ENCODE peak calls at places on chromosomes 3 and 15, in ten cellular contexts. L is NT2/D1; T is effector CD4-positive, alpha-beta T cell; U is activated CD8-positive, alpha-beta T cell treated with anti-CD3 and anti-CD28 coated beads for 36 hours; O is colonic mucosa; A is frontal cortex; P is T-helper 1 cell; G is HT1080; C is NCI-H748 treated with DMSO at 0.1 percent for 48 hours; F is NAMALWA. W is an unnamed sample.

GRCh38 chr3:24474862-24475261 is 19.8 kb downstream of the THRB start:
- DNase-seq in F (no peak), O (no peak), T (no peak), C (no peak), A (no peak), L (no peak), P (no peak), G (no peak), U (no peak), W (no peak)

GRCh38 chr15:59444082-59444835 is 6.3 kb downstream of the FAM81A start:
- DNase-seq in T (no peak), C (no peak), U (no peak), G (no peak), O (no peak), A (no peak), F (no peak), P (no peak), L (no peak), W (no peak)

GRCh38 chr3:155079795-155080546 is at the start of gene MME:
- DNase-seq in C (no peak), P (no peak), T (no peak), G (peak), A (peak), F (peak), U (no peak), L (peak), O (no peak), W (peak)

GRCh38 chr15:48421362-48421761 is 90.1 kb downstream of the DUT start:
- DNase-seq in P (no peak), T (no peak), U (no peak), C (no peak), F (no peak), L (no peak), G (no peak), A (no peak), O (no peak), W (no peak)

GRCh38 chr3:106765342-106765741 is 611.9 kb upstream of the CCDC54 start:
- DNase-seq in O (no peak), T (no peak), P (no peak), G (peak), F (peak), L (no peak), A (no peak), U (no peak), C (no peak), W (no peak)

GRCh38 chr3:141248064-141248463 is 16.4 kb downstream of the PXYLP1 start:
- DNase-seq in O (no peak), G (no peak), L (no peak), F (no peak), C (no peak), T (no peak), A (no peak), U (no peak), P (no peak), W (no peak)

GRCh38 chr3:7166460-7166859 is 305.5 kb downstream of the GRM7 start:
- DNase-seq in P (no peak), T (no peak), L (no peak), G (no peak), C (no peak), O (no peak), U (no peak), A (no peak), F (no peak), W (no peak)

GRCh38 chr15:70853270-70853854 is 595 bp downstream of the LARP6 start:
- DNase-seq in O (no peak), G (peak), L (peak), T (no peak), P (no peak), U (peak), A (peak), F (no peak), C (peak), W (no peak)

GRCh38 chr15:94912760-94913159 is 681.4 kb downstream of the MCTP2 start:
- DNase-seq in U (no peak), C (no peak), T (no peak), P (no peak), G (no peak), O (no peak), F (no peak), L (no peak), A (no peak), W (no peak)

GRCh38 chr3:100825574-100825973 is 116.3 kb downstream of the TFG start:
- DNase-seq in G (no peak), L (no peak), F (no peak), U (no peak), A (no peak), P (no peak), T (no peak), C (peak), O (no peak), W (no peak)

GRCh38 chr15:63420333-63420741 is 38.7 kb upstream of the CA12 start:
- DNase-seq in P (no peak), A (no peak), C (no peak), O (no peak), F (peak), L (no peak), U (no peak), G (no peak), T (no peak), W (no peak)

GRCh38 chr3:65246561-65246960 is 558.8 kb upstream of the ADAMTS9 start:
- DNase-seq in L (no peak), U (no peak), P (no peak), O (no peak), C (no peak), G (no peak), T (no peak), A (no peak), F (no peak), W (no peak)

GRCh38 chr3:150747909-150748568 is 14.9 kb downstream of the SIAH2 start:
- DNase-seq in F (no peak), T (no peak), A (no peak), G (no peak), U (no peak), O (no peak), L (no peak), P (no peak), C (no peak), W (no peak)

GRCh38 chr3:128408693-128409620 is 57.7 kb downstream of the DNAJB8 start:
- DNase-seq in P (no peak), C (no peak), G (no peak), T (no peak), O (no peak), A (no peak), U (no peak), L (no peak), F (no peak), W (no peak)

GRCh38 chr15:70091649-70092461 is 5.9 kb downstream of the TLE3 start:
- DNase-seq in O (peak), G (no peak), U (peak), P (no peak), T (no peak), F (no peak), C (peak), L (no peak), A (no peak), W (no peak)

W was measured in MM.1S.